ENCODE peak calls at places on chromosomes 1 and 21, in six cellular contexts. W is SJCRH30, K is transverse colon, V is hepatocyte, Y is tibial artery, C is HL-60. L is an unnamed sample.

GRCh38 chr1:233113009-233113712 is 162.8 kb downstream of the NTPCR start:
- DNase-seq in W (peak; percentile 86), K (peak; percentile 55), V (peak; percentile 87), Y (peak; percentile 84), C (peak; percentile 97), L (no peak)

GRCh38 chr1:116808476-116809180 is 54.4 kb downstream of the CD2 start:
- DNase-seq in W (no peak), K (no peak), V (no peak), Y (no peak), C (no peak), L (no peak)

GRCh38 chr1:228400237-228400651 is 6.4 kb downstream of the TRIM11 start:
- DNase-seq in W (no peak), K (no peak), V (no peak), Y (peak; percentile 59), C (no peak), L (no peak)

GRCh38 chr1:29855761-29856160 is 619.4 kb downstream of the PTPRU start:
- DNase-seq in W (no peak), K (no peak), V (no peak), Y (no peak), C (no peak), L (no peak)

GRCh38 chr1:29390491-29391361 is 154.4 kb downstream of the PTPRU start:
- DNase-seq in W (no peak), K (no peak), V (no peak), Y (no peak), C (no peak), L (no peak)

GRCh38 chr1:152777510-152778137 is 2.7 kb downstream of the LCE1F start:
- DNase-seq in W (peak; percentile 47), K (no peak), V (no peak), Y (no peak), C (peak; percentile 1), L (no peak)

GRCh38 chr1:15753776-15754175 is 4.8 kb upstream of the FBLIM1 start:
- DNase-seq in W (no peak), K (no peak), V (no peak), Y (no peak), C (no peak), L (no peak)

GRCh38 chr1:93574991-93575390 is 106.6 kb downstream of the BCAR3 start:
- DNase-seq in W (no peak), K (no peak), V (no peak), Y (no peak), C (no peak), L (no peak)

GRCh38 chr1:154755858-154756730 is 114.0 kb downstream of the KCNN3 start:
- DNase-seq in W (no peak), K (no peak), V (no peak), Y (no peak), C (no peak), L (no peak)

GRCh38 chr21:29730281-29730680 is 209.5 kb downstream of the GRIK1 start:
- DNase-seq in W (no peak), K (no peak), V (no peak), Y (no peak), C (no peak), L (no peak)

GRCh38 chr1:26626994-26627393 is 68.8 kb upstream of the ARID1A start:
- DNase-seq in W (no peak), K (no peak), V (no peak), Y (no peak), C (no peak), L (no peak)

GRCh38 chr1:113141650-113142473 is 68.9 kb downstream of the LRIG2 start:
- DNase-seq in W (peak; percentile 26), K (no peak), V (no peak), Y (no peak), C (no peak), L (no peak)

GRCh38 chr1:222068101-222068500 is 326.2 kb upstream of the DUSP10 start:
- DNase-seq in W (no peak), K (no peak), V (no peak), Y (no peak), C (no peak), L (no peak)

GRCh38 chr1:65997693-65998092 is 205.0 kb downstream of the PDE4B start:
- DNase-seq in W (no peak), K (no peak), V (no peak), Y (no peak), C (no peak), L (no peak)
- H3K27ac ChIP-seq in W (no peak overlapping the region), K (no peak overlapping the region), V (no peak overlapping the region), Y (no peak overlapping the region), C (no peak overlapping the region), L (no peak overlapping the region)

GRCh38 chr1:237043846-237044636 is 2.1 kb downstream of the RYR2 start:
- DNase-seq in W (no peak), K (no peak), V (no peak), Y (no peak), C (no peak), L (no peak)

GRCh38 chr1:237042892-237043576 is 1.1 kb downstream of the RYR2 start:
- DNase-seq in W (no peak), K (no peak), V (peak; percentile 18), Y (peak; percentile 79), C (no peak), L (no peak)

GRCh38 chr1:237041461-237041794 is 556 bp upstream of the RYR2 start:
- DNase-seq in W (no peak), K (no peak), V (no peak), Y (no peak), C (no peak), L (no peak)

GRCh38 chr1:237041795-237042466 is at the start of gene RYR2:
- DNase-seq in W (no peak), K (no peak), V (peak; percentile 70), Y (peak; percentile 76), C (no peak), L (no peak)

DNA sequence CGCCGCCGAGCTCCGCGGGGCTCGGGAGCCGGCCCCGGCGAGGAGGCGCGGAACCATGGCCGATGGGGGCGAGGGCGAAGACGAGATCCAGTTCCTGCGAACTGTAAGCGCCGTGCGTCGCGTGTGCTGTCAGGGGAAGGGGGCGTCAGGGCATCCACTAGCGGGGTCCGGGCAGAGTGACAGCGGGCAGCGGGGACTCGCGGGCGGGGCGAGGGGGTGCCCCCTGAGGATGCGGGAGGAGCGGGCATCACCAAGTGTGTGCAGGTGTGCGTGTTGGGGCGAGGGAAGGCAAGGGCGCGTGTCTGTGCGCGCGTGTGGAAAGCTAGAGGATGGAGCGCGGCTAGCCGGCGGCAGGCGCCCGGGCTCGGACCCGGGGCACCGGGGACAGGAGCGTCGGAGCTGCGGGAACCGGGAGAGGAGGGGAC is 495 bp downstream of the RYR2 start:
- DNase-seq in W (no peak), K (no peak), V (peak; percentile 16), Y (peak; percentile 63), C (no peak), L (no peak)
- H3K4me3 ChIP-seq in W (no peak overlapping the region), K (peak overlapping the region; percentile 35), V (peak overlapping the region; percentile 45), Y (peak overlapping the region; percentile 86), C (no peak overlapping the region), L (no peak overlapping the region)

GRCh38 chr1:208265127-208265469 is 20.9 kb upstream of the PLXNA2 start:
- DNase-seq in W (no peak), K (no peak), V (no peak), Y (no peak), C (no peak), L (no peak)
- H3K27me3 ChIP-seq in W (no peaks in the 10 kb centered on the region), K (peaks cover 12% of the 10 kb centered on the region), V (peaks cover 2% of the 10 kb centered on the region), Y (no peaks in the 10 kb centered on the region), C (peaks cover 5% of the 10 kb centered on the region), L (peaks cover 2% of the 10 kb centered on the region)

GRCh38 chr1:45604239-45604638 is 19.6 kb downstream of the CCDC17 start:
- DNase-seq in W (no peak), K (no peak), V (no peak), Y (no peak), C (no peak), L (no peak)
- H3K27ac ChIP-seq in W (no peak overlapping the region), K (no peak overlapping the region), V (no peak overlapping the region), Y (no peak overlapping the region), C (no peak overlapping the region), L (no peak overlapping the region)

DNA sequence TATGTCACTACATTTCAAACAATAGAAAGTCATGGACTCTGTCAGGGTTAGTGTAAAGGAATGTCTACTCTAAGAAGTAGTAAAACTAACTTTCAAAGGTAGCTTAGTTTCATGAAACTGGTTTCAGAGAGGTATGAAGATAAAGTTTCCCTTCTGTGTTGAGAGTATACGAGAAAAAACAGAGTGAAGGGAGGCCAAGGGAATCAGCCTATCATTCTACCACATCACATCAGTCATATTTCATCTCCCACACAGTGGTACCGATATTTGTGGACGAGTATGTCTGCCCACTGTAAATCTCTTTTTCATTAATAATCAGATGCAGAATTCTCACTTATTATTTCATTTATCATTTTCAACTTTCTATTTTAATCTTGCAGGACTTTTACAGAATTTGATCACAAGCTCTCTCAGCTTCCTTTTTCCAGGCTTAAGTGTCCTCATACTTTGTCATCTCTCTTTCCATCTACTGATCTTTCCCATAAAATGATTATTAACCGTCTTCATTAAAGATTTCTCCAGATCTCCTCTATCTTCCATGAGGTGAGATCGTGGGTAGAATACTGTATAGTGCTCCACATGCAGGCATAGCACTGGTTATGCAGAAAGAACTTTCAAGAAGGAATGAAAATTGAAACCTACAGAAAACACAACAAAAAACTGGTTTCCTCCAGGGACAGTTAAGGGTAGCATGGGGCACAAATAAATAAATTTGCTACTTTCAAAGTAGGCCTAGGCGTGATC is 11.5 kb upstream of the IFI16 start:
- DNase-seq in W (no peak), K (no peak), V (no peak), Y (no peak), C (no peak), L (no peak)
- H3K4me3 ChIP-seq in W (peak overlapping the region; percentile 56), K (no peak overlapping the region), V (no peak overlapping the region), Y (peak overlapping the region; percentile 55), C (no peak overlapping the region), L (no peak overlapping the region)

GRCh38 chr1:58426918-58427317 is 119.6 kb downstream of the OMA1 start:
- DNase-seq in W (no peak), K (no peak), V (no peak), Y (no peak), C (no peak), L (no peak)
- H3K27me3 ChIP-seq in W (no peaks in the 10 kb centered on the region), K (no peaks in the 10 kb centered on the region), V (no peaks in the 10 kb centered on the region), Y (no peaks in the 10 kb centered on the region), C (no peaks in the 10 kb centered on the region), L (no peaks in the 10 kb centered on the region)